ENCODE peak calls at places on chromosomes 7 and 10, in five cellular contexts. S is T47D, I is GM18507, V is CD14-positive monocyte, T is NCI-H1105 treated with DMSO at 0.1 percent for 48 hours. K is an unnamed sample.

GRCh38 chr10:42979730-42980467 is 97.0 kb upstream of the RET start:
- DNase-seq in S (no peak), T (peak), I (no peak), V (no peak), K (no peak)

GRCh38 chr7:141575654-141576448 is 24.6 kb downstream of the AGK start:
- DNase-seq in I (no peak), V (no peak), S (no peak), T (no peak), K (no peak)

GRCh38 chr7:114820993-114821945 is 100.6 kb upstream of the MDFIC start:
- DNase-seq in V (no peak), S (no peak), T (no peak), I (no peak), K (no peak)

GRCh38 chr10:129933456-129934092 is 30.5 kb downstream of the EBF3 start:
- DNase-seq in I (no peak), S (no peak), V (no peak), T (no peak), K (no peak)

GRCh38 chr7:115585015-115585655 is 445.4 kb downstream of the TFEC start:
- DNase-seq in I (no peak), S (no peak), T (peak), V (no peak), K (peak)

GRCh38 chr10:87915989-87916388 is 52.6 kb downstream of the PTEN start:
- DNase-seq in I (no peak), V (no peak), T (no peak), S (no peak), K (no peak)

GRCh38 chr7:158784270-158784669 is 45.0 kb downstream of the ESYT2 start:
- DNase-seq in V (no peak), S (no peak), I (no peak), T (no peak), K (no peak)

GRCh38 chr10:106941297-106942034 is 223.0 kb downstream of the SORCS1 start:
- DNase-seq in I (no peak), V (no peak), T (no peak), S (no peak), K (no peak)

GRCh38 chr7:3455826-3456444 is 154.9 kb downstream of the SDK1 start:
- DNase-seq in T (no peak), V (no peak), S (no peak), I (no peak), K (no peak)

GRCh38 chr10:112716924-112717348 is 233.1 kb upstream of the TCF7L2 start:
- DNase-seq in I (no peak), V (no peak), S (no peak), T (no peak), K (no peak)

GRCh38 chr10:110498982-110499795 is 1.5 kb downstream of the DUSP5 start:
- DNase-seq in I (no peak), V (no peak), T (no peak), S (peak), K (no peak)

GRCh38 chr7:111436608-111437007 is 125.7 kb downstream of the IMMP2L start:
- DNase-seq in V (no peak), I (no peak), T (no peak), S (no peak), K (no peak)

GRCh38 chr7:84232653-84233052 is 38.1 kb upstream of the SEMA3A start:
- DNase-seq in I (no peak), S (no peak), V (no peak), T (no peak), K (no peak)

GRCh38 chr7:82204694-82205093 is 238.9 kb downstream of the CACNA2D1 start:
- DNase-seq in S (no peak), I (no peak), T (no peak), V (no peak), K (no peak)

GRCh38 chr7:47180268-47180826 is 401.6 kb downstream of the TNS3 start:
- DNase-seq in V (no peak), S (peak), T (peak), I (peak), K (peak)

GRCh38 chr7:151822541-151823181 is 54.3 kb downstream of the PRKAG2 start:
- DNase-seq in V (no peak), S (no peak), I (no peak), T (no peak), K (no peak)

GRCh38 chr10:68897336-68897741 is 3.8 kb upstream of the DDX50 start:
- DNase-seq in V (no peak), S (peak), I (no peak), T (peak), K (peak)

GRCh38 chr10:12382956-12383531 is 33.7 kb downstream of the CAMK1D start:
- DNase-seq in I (no peak), T (no peak), V (no peak), S (no peak), K (no peak)

GRCh38 chr7:73892003-73892975 is 31.3 kb downstream of the TMEM270 start:
- DNase-seq in V (no peak), I (no peak), S (no peak), T (no peak), K (no peak)

GRCh38 chr10:119090026-119090808 is 9.6 kb upstream of the EIF3A start:
- DNase-seq in I (no peak), V (no peak), T (no peak), S (no peak), K (no peak)

GRCh38 chr7:29607889-29608288 is 44.3 kb downstream of the PRR15 start:
- DNase-seq in V (no peak), I (no peak), T (no peak), S (no peak), K (no peak)

GRCh38 chr10:96740579-96741281 is 20.4 kb upstream of the PIK3AP1 start:
- DNase-seq in T (no peak), S (no peak), V (peak), I (no peak), K (no peak)

GRCh38 chr7:42144253-42145002 is 92.6 kb downstream of the GLI3 start:
- DNase-seq in T (no peak), I (no peak), S (no peak), V (no peak), K (no peak)

GRCh38 chr10:28559661-28560060 is 26.7 kb downstream of the WAC start:
- DNase-seq in V (no peak), S (no peak), T (no peak), I (no peak), K (no peak)

GRCh38 chr10:122564980-122565379 is 4.4 kb downstream of the DMBT1 start:
- DNase-seq in T (no peak), V (no peak), I (no peak), S (no peak), K (no peak)

GRCh38 chr10:100008708-100009282 is 952 bp downstream of the DNMBP start:
- DNase-seq in I (no peak), V (no peak), T (no peak), S (no peak), K (peak)

GRCh38 chr10:129375912-129376311 is 91.1 kb upstream of the MGMT start:
- DNase-seq in V (no peak), S (no peak), T (no peak), I (no peak), K (no peak)

GRCh38 chr7:154869436-154869835 is 133.5 kb downstream of the PAXIP1 start:
- DNase-seq in I (no peak), T (no peak), S (no peak), V (no peak), K (no peak)

GRCh38 chr7:66810716-66811115 is 70.2 kb downstream of the RABGEF1 start:
- DNase-seq in V (no peak), S (no peak), I (no peak), T (no peak), K (no peak)

GRCh38 chr7:38178695-38179344 is 775 bp downstream of the STARD3NL start:
- DNase-seq in T (peak), V (no peak), I (peak), S (peak), K (no peak)

GRCh38 chr7:25179325-25179724 is 49.0 kb downstream of the NPVF start:
- DNase-seq in V (no peak), T (no peak), I (no peak), S (no peak), K (no peak)

GRCh38 chr10:98242823-98243222 is 25.2 kb downstream of the LOXL4 start:
- DNase-seq in I (no peak), V (no peak), T (peak), S (peak), K (peak)

GRCh38 chr10:93841930-93842329 is 51.8 kb upstream of the SLC35G1 start:
- DNase-seq in V (no peak), I (no peak), T (no peak), S (no peak), K (no peak)

K was measured in NCI-H510A treated with DMSO at 0.1 percent for 48 hours.